ENCODE peak calls at places on chromosomes 3 and 15, in four cellular contexts. Y, J, X and M are unnamed samples.

GRCh38 chr3:99313481-99313880 is 324.9 kb upstream of the COL8A1 start:
- DNase-seq in Y (no peak), J (peak), X (no peak), M (peak)

GRCh38 chr3:54899273-54899672 is 28.6 kb downstream of the LRTM1 start:
- DNase-seq in Y (no peak), J (no peak), X (no peak), M (no peak)

GRCh38 chr3:4950351-4950784 is 28.9 kb upstream of the BHLHE40 start:
- DNase-seq in Y (no peak), J (peak), X (no peak), M (no peak)

GRCh38 chr15:100924436-100924835 is 5.3 kb downstream of the LRRK1 start:
- DNase-seq in Y (no peak), J (no peak), X (no peak), M (no peak)

GRCh38 chr3:98557324-98558010 is 25.7 kb downstream of the GPR15 start:
- DNase-seq in Y (no peak), J (no peak), X (peak), M (no peak)

GRCh38 chr15:47516576-47517371 is 200.5 kb upstream of the SEMA6D start:
- DNase-seq in Y (no peak), J (peak), X (no peak), M (peak)

GRCh38 chr3:31275038-31275562 is 257.6 kb upstream of the STT3B start:
- DNase-seq in Y (no peak), J (peak), X (no peak), M (peak)

GRCh38 chr3:160637081-160637480 is 39.9 kb upstream of the ARL14 start:
- DNase-seq in Y (no peak), J (no peak), X (no peak), M (no peak)

GRCh38 chr3:82329300-82329699 is 567.9 kb upstream of the GBE1 start:
- DNase-seq in Y (no peak), J (no peak), X (no peak), M (no peak)

GRCh38 chr15:76795217-76795616 is 109.9 kb downstream of the SCAPER start:
- DNase-seq in Y (no peak), J (no peak), X (no peak), M (no peak)

GRCh38 chr3:174540081-174540480 is 319.1 kb upstream of the NAALADL2 start:
- DNase-seq in Y (no peak), J (no peak), X (no peak), M (no peak)

GRCh38 chr3:110579841-110580550 is 491.6 kb upstream of the NECTIN3 start:
- DNase-seq in Y (no peak), J (peak), X (no peak), M (peak)

GRCh38 chr3:58419782-58420512 is 13.7 kb downstream of the PDHB start:
- DNase-seq in Y (peak), J (peak), X (peak), M (peak)

GRCh38 chr3:141229132-141229531 is 2.5 kb upstream of the PXYLP1 start:
- DNase-seq in Y (no peak), J (no peak), X (no peak), M (no peak)

GRCh38 chr3:65535260-65535659 is 503.5 kb downstream of the MAGI1 start:
- DNase-seq in Y (no peak), J (no peak), X (no peak), M (no peak)

GRCh38 chr3:73493543-73494314 is 131.0 kb downstream of the PDZRN3 start:
- DNase-seq in Y (no peak), J (peak), X (no peak), M (peak)

GRCh38 chr15:100215031-100215842 is 126.5 kb downstream of the ADAMTS17 start:
- DNase-seq in Y (no peak), J (no peak), X (no peak), M (no peak)

GRCh38 chr3:136818191-136818850 is 605 bp upstream of the SLC35G2 start:
- DNase-seq in Y (peak), J (peak), X (no peak), M (peak)

GRCh38 chr3:106534206-106534605 is 665.4 kb upstream of the CBLB start:
- DNase-seq in Y (peak), J (peak), X (peak), M (peak)

GRCh38 chr3:184198509-184198908 is 12.5 kb downstream of the ABCF3 start:
- DNase-seq in Y (no peak), J (no peak), X (no peak), M (no peak)

GRCh38 chr3:72698154-72698917 is 149.9 kb downstream of the SHQ1 start:
- DNase-seq in Y (no peak), J (no peak), X (no peak), M (peak)

GRCh38 chr3:148087601-148088371 is 609.9 kb upstream of the AGTR1 start:
- DNase-seq in Y (no peak), J (no peak), X (peak), M (no peak)

GRCh38 chr3:39105687-39106063 is 1.8 kb downstream of the GORASP1 start:
- DNase-seq in Y (no peak), J (no peak), X (no peak), M (no peak)

GRCh38 chr15:66863382-66864085 is 161.5 kb downstream of the SMAD6 start:
- DNase-seq in Y (peak), J (no peak), X (no peak), M (no peak)

GRCh38 chr3:182794806-182795369 is 1.6 kb downstream of the ATP11B start:
- DNase-seq in Y (no peak), J (no peak), X (no peak), M (no peak)

GRCh38 chr15:78565951-78566774 is 843 bp downstream of the CHRNA5 start:
- DNase-seq in Y (peak), J (peak), X (peak), M (peak)

GRCh38 chr15:85030301-85031049 is 48.8 kb downstream of the PDE8A start:
- DNase-seq in Y (no peak), J (no peak), X (peak), M (peak)

GRCh38 chr3:146882206-146882605 is 277.1 kb upstream of the PLSCR5 start:
- DNase-seq in Y (no peak), J (no peak), X (no peak), M (no peak)

GRCh38 chr3:173065543-173065970 is 75.5 kb downstream of the SPATA16 start:
- DNase-seq in Y (no peak), J (peak), X (peak), M (peak)

GRCh38 chr3:189822726-189823125 is 191.5 kb downstream of the TP63 start:
- DNase-seq in Y (no peak), J (no peak), X (no peak), M (no peak)

GRCh38 chr3:24829011-24829581 is 334.4 kb upstream of the THRB start:
- DNase-seq in Y (peak), J (no peak), X (no peak), M (no peak)

GRCh38 chr3:58214484-58215316 is 3.9 kb upstream of the DNASE1L3 start:
- DNase-seq in Y (peak), J (peak), X (peak), M (no peak)

GRCh38 chr15:33380406-33380805 is 69.6 kb downstream of the RYR3 start:
- DNase-seq in Y (no peak), J (no peak), X (no peak), M (no peak)

GRCh38 chr15:31752363-31752762 is 278.0 kb upstream of the CHRNA7 start:
- DNase-seq in Y (no peak), J (peak), X (no peak), M (no peak)

DNA sequence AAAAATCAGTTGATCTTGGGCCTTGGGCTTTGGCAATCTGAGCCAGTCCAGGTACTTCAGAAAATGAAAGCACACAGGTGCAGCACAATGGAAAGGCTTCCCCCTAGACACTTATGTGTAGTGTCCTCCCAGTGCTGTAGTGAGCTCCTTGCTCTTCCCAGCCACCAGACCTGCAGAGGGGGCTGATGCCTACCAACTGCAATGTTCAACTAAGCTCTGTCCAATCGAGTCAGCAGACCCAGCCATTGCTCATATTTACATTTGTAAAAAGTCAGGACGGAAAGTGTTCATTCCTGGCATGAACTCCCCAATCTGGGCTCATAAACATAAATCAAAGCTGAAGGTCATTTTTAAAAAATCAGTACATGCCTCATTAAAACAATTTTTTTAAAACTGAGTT is 73.0 kb downstream of the FOXP1 start:
- DNase-seq in Y (no peak), J (peak), X (no peak), M (peak)
- TF ChIP-seq CTCF in Y (no peak), J (peak), X (no peak), M (peak)

DNA sequence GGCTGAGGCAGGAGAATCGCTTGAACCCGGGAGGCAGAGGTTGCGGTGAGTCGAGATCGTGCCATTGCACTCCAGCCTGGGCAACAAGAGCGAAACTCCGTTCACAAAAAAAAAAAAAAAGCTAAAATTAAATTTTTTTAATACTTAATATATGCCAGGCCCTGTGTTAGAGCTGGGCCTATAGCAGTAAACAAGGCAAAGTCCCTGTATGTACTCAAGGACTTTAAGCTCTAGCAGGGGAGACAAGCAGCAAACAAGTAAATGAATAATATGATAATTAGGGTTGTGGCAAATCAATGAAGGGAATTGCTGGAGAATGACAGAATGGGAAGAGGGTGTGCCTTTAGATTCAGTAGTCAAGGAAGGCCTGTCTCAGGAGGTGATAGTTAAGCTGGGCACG is 6.4 kb upstream of the RAF1 start:
- DNase-seq in Y (no peak), J (no peak), X (no peak), M (no peak)
- H3K4me3 ChIP-seq in Y (no peak), J (no peak), X (no peak), M (no peak)

GRCh38 chr3:9500108-9501050 is 53.2 kb downstream of the LHFPL4 start:
- DNase-seq in Y (peak), J (peak), X (peak), M (peak)
- TF ChIP-seq CTCF in Y (peak), J (peak), X (peak), M (peak)

GRCh38 chr3:14883226-14883625 is 64.2 kb upstream of the NR2C2 start:
- DNase-seq in Y (no peak), J (no peak), X (no peak), M (no peak)
- H3K4me3 ChIP-seq in Y (no peak), J (no peak), X (no peak), M (no peak)

DNA sequence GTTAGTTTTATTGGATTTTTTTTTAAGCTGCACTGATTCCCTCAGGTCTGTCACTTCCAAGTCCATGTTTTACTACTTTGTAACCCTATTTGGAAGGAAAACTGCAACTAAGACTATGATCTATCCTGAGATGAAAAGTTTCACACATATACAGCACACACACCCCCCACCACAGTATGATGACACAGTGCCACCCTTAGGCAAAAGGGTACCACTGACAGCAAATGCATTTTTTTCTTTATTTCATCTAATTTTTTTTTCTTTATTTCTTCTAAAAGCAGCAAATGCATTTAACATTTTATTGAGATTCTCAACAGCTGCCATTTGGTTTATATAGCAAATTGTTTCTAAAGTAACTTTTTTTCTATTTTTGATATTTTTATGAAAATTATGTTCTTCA is 21.2 kb downstream of the NGRN start:
- DNase-seq in Y (no peak), J (peak), X (peak), M (peak)
- TF ChIP-seq CTCF in Y (peak), J (peak), X (peak), M (peak)

GRCh38 chr3:196790636-196791035 is 51.0 kb downstream of the PAK2 start:
- DNase-seq in Y (no peak), J (no peak), X (no peak), M (no peak)

GRCh38 chr3:196789773-196790419 is 50.2 kb downstream of the PAK2 start:
- DNase-seq in Y (no peak), J (no peak), X (no peak), M (no peak)

GRCh38 chr3:196794467-196794866 is 54.8 kb downstream of the PAK2 start:
- DNase-seq in Y (no peak), J (no peak), X (no peak), M (no peak)

GRCh38 chr3:196793224-196793623 is 53.6 kb downstream of the PAK2 start:
- DNase-seq in Y (no peak), J (peak), X (no peak), M (peak)

GRCh38 chr3:196792771-196793170 is 53.1 kb downstream of the PAK2 start:
- DNase-seq in Y (no peak), J (peak), X (no peak), M (peak)
- H3K4me3 ChIP-seq in Y (no peak), J (no peak), X (no peak), M (no peak)

GRCh38 chr3:38051131-38051530 is 12.1 kb downstream of the DLEC1 start:
- DNase-seq in Y (no peak), J (no peak), X (no peak), M (no peak)
- TF ChIP-seq CTCF in Y (no peak), J (no peak), X (no peak), M (no peak)

GRCh38 chr3:9480265-9480664 is 73.4 kb downstream of the LHFPL4 start:
- DNase-seq in Y (no peak), J (no peak), X (no peak), M (no peak)
- H3K4me3 ChIP-seq in Y (no peak), J (no peak), X (no peak), M (no peak)

DNA sequence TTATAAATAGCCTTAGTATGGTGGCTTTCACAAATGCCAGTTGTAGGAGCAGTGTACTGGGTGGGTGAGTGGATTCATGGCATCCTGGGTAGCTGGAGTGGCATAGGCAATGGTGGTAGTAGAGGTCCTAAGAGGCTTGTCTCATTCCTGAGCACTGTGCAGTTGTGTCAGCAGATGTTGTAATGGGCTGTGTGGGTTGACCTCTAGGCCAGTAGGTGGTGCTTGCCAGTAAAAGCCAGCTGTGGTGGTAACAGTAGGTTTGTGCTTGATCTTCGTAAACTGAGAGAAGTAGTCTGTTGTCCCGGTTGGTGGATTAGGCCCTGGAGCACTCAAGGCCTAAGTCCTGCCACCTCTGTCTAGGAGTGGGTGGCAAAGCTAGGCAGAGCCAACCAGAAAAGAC is 149.7 kb upstream of the SUCLG2 start:
- DNase-seq in Y (no peak), J (no peak), X (no peak), M (no peak)
- TF ChIP-seq CTCF in Y (no peak), J (no peak), X (no peak), M (no peak)

DNA sequence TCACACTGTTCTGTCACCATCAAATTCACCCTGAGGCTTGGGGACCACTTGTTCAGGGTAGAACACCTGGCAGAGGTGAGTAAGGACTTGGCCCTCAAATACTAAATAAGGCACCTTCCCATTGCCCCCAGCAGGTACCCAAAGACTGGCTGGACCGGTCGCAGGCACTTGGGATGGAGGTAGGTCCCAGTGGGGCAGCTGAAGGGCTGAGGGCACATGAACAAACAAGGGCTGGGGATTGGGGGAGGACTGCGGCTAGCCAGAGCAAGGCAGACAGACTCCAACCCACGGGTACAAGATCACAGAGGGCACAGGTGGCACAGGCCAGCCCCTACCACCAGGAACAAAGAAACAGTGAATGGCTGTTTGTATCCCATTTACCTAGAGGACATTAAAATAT is 1.9 kb downstream of the MRPS25 start:
- DNase-seq in Y (no peak), J (no peak), X (no peak), M (no peak)
- H3K4me3 ChIP-seq in Y (peak), J (no peak), X (peak), M (no peak)